ENCODE peak calls at places on chromosome 7, in seven cellular contexts. One of them, this sample, is unnamed.

GRCh38 chr7:27141591-27142561 is 1.6 kb downstream of the HOXA5 start:
- DNase-seq in K562: no peak
- DNase-seq in cardiac muscle cell: no peak
- DNase-seq in HL-60: no peak
- DNase-seq in body of pancreas: no peak
- DNase-seq in AG04450: no peak
- DNase-seq in fibroblast of villous mesenchyme: peak; percentile 43
- DNase-seq in this sample: no peak

GRCh38 chr7:78296689-78297371 is 498.3 kb downstream of the PHTF2 start:
- DNase-seq in K562: no peak
- DNase-seq in cardiac muscle cell: no peak
- DNase-seq in HL-60: no peak
- DNase-seq in body of pancreas: peak; percentile 95
- DNase-seq in AG04450: no peak
- DNase-seq in fibroblast of villous mesenchyme: no peak
- DNase-seq in this sample: peak; percentile 6

GRCh38 chr7:111392976-111393762 is 169.1 kb downstream of the IMMP2L start:
- DNase-seq in K562: no peak
- DNase-seq in cardiac muscle cell: peak; percentile 85
- DNase-seq in HL-60: no peak
- DNase-seq in body of pancreas: no peak
- DNase-seq in AG04450: no peak
- DNase-seq in fibroblast of villous mesenchyme: peak; percentile 23
- DNase-seq in this sample: no peak

GRCh38 chr7:57165285-57165899 is 33.2 kb upstream of the ZNF479 start:
- DNase-seq in K562: no peak
- DNase-seq in cardiac muscle cell: no peak
- DNase-seq in HL-60: no peak
- DNase-seq in body of pancreas: no peak
- DNase-seq in AG04450: no peak
- DNase-seq in fibroblast of villous mesenchyme: no peak
- DNase-seq in this sample: no peak

GRCh38 chr7:41886257-41886905 is 183.5 kb upstream of the INHBA start:
- DNase-seq in K562: no peak
- DNase-seq in cardiac muscle cell: peak; percentile 82
- DNase-seq in HL-60: no peak
- DNase-seq in body of pancreas: peak; percentile 56
- DNase-seq in AG04450: peak; percentile 66
- DNase-seq in fibroblast of villous mesenchyme: peak; percentile 91
- DNase-seq in this sample: peak; percentile 65

GRCh38 chr7:26202019-26202985 is 757 bp downstream of the CBX3 start:
- DNase-seq in K562: peak; percentile 78
- DNase-seq in cardiac muscle cell: no peak
- DNase-seq in HL-60: no peak
- DNase-seq in body of pancreas: peak; percentile 52
- DNase-seq in AG04450: no peak
- DNase-seq in fibroblast of villous mesenchyme: no peak
- DNase-seq in this sample: peak; percentile 39

GRCh38 chr7:104296900-104297299 is 31.5 kb upstream of the LHFPL3 start:
- DNase-seq in K562: no peak
- DNase-seq in cardiac muscle cell: no peak
- DNase-seq in HL-60: no peak
- DNase-seq in body of pancreas: no peak
- DNase-seq in AG04450: no peak
- DNase-seq in fibroblast of villous mesenchyme: no peak
- DNase-seq in this sample: no peak

GRCh38 chr7:13044309-13044708 is 356.9 kb downstream of the ARL4A start:
- DNase-seq in K562: no peak
- DNase-seq in cardiac muscle cell: no peak
- DNase-seq in HL-60: no peak
- DNase-seq in body of pancreas: no peak
- DNase-seq in AG04450: no peak
- DNase-seq in fibroblast of villous mesenchyme: peak; percentile 43
- DNase-seq in this sample: no peak

GRCh38 chr7:28575241-28575643 is 162.9 kb downstream of the CREB5 start:
- DNase-seq in K562: no peak
- DNase-seq in cardiac muscle cell: peak; percentile 11
- DNase-seq in HL-60: no peak
- DNase-seq in body of pancreas: no peak
- DNase-seq in AG04450: no peak
- DNase-seq in fibroblast of villous mesenchyme: peak; percentile 51
- DNase-seq in this sample: peak; percentile 64

GRCh38 chr7:1679326-1679965 is 9.4 kb downstream of the ELFN1 start:
- DNase-seq in K562: no peak
- DNase-seq in cardiac muscle cell: no peak
- DNase-seq in HL-60: no peak
- DNase-seq in body of pancreas: no peak
- DNase-seq in AG04450: no peak
- DNase-seq in fibroblast of villous mesenchyme: no peak
- DNase-seq in this sample: no peak

GRCh38 chr7:89334785-89335184 is 539.2 kb upstream of the TEX47 start:
- DNase-seq in K562: no peak
- DNase-seq in cardiac muscle cell: no peak
- DNase-seq in HL-60: no peak
- DNase-seq in body of pancreas: no peak
- DNase-seq in AG04450: no peak
- DNase-seq in fibroblast of villous mesenchyme: no peak
- DNase-seq in this sample: no peak

GRCh38 chr7:44631458-44632115 is 25.2 kb downstream of the OGDH start:
- DNase-seq in K562: no peak
- DNase-seq in cardiac muscle cell: peak; percentile 74
- DNase-seq in HL-60: no peak
- DNase-seq in body of pancreas: peak; percentile 38
- DNase-seq in AG04450: no peak
- DNase-seq in fibroblast of villous mesenchyme: peak; percentile 93
- DNase-seq in this sample: no peak

GRCh38 chr7:44277851-44278250 is 47.5 kb downstream of the CAMK2B start:
- DNase-seq in K562: no peak
- DNase-seq in cardiac muscle cell: peak; percentile 87
- DNase-seq in HL-60: no peak
- DNase-seq in body of pancreas: no peak
- DNase-seq in AG04450: no peak
- DNase-seq in fibroblast of villous mesenchyme: peak; percentile 75
- DNase-seq in this sample: no peak

GRCh38 chr7:1750541-1751021 is 80.5 kb downstream of the ELFN1 start:
- DNase-seq in K562: no peak
- DNase-seq in cardiac muscle cell: no peak
- DNase-seq in HL-60: no peak
- DNase-seq in body of pancreas: no peak
- DNase-seq in AG04450: no peak
- DNase-seq in fibroblast of villous mesenchyme: no peak
- DNase-seq in this sample: no peak

GRCh38 chr7:119175916-119176627 is 951.6 kb downstream of the ANKRD7 start:
- DNase-seq in K562: peak; percentile 21
- DNase-seq in cardiac muscle cell: peak; percentile 70
- DNase-seq in HL-60: peak; percentile 16
- DNase-seq in body of pancreas: peak; percentile 47
- DNase-seq in AG04450: peak; percentile 1
- DNase-seq in fibroblast of villous mesenchyme: peak; percentile 61
- DNase-seq in this sample: peak; percentile 84

GRCh38 chr7:37234928-37235327 is 213.7 kb downstream of the ELMO1 start:
- DNase-seq in K562: no peak
- DNase-seq in cardiac muscle cell: peak; percentile 33
- DNase-seq in HL-60: no peak
- DNase-seq in body of pancreas: no peak
- DNase-seq in AG04450: no peak
- DNase-seq in fibroblast of villous mesenchyme: no peak
- DNase-seq in this sample: peak; percentile 36

GRCh38 chr7:36456548-36456947 is 66.9 kb downstream of the ANLN start:
- DNase-seq in K562: no peak
- DNase-seq in cardiac muscle cell: peak; percentile 7
- DNase-seq in HL-60: no peak
- DNase-seq in body of pancreas: no peak
- DNase-seq in AG04450: no peak
- DNase-seq in fibroblast of villous mesenchyme: peak; percentile 67
- DNase-seq in this sample: no peak

DNA sequence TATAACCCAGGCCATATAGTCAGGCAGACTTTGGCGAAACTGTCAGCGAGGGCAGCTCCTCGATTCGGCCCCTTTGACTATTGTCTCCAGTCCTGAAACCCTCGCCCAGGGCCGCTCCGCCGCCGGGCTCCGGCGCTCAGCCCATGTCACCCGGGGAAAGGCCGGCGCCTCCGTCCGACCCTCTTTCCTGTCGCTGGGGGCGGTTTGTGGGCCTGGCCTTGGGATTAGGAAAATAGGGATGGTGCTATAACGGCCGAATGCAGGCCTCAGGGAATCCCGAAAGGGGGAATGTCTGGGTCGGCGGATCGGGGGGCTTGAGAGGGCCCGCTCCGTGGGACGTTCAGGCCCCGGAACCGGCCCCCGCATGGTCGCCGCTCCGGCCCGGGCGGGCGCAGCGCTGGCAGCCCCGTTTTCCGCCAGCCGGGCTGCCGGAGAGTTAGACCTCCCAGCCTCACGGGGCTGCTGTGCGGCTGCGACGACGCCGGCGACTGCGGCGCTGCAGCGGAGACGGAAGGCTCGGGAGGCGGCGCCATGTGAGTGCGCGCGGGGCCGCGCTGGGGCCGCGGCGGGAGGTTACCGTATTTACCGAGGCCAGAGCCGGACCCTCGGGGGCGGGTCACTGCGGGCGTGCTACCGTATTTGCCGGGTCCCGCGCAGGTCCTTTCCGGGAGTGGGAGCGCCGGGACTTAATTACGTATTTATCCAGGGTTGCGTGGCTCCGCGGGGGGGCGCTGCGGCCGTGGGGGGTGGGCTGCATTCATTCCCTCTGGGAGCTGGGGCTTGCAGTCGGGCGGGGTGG is 25.9 kb downstream of the ZNF775 start:
- DNase-seq in K562: peak; percentile 97
- DNase-seq in cardiac muscle cell: peak; percentile 95
- DNase-seq in HL-60: peak; percentile 57
- DNase-seq in body of pancreas: peak; percentile 93
- DNase-seq in AG04450: peak; percentile 61
- DNase-seq in fibroblast of villous mesenchyme: peak; percentile 92
- DNase-seq in this sample: peak; percentile 82
- TF ChIP-seq CTCF in K562: peak; percentile 51
- TF ChIP-seq CTCF in cardiac muscle cell: peak; percentile 23
- TF ChIP-seq CTCF in HL-60: no peak
- TF ChIP-seq CTCF in body of pancreas: no peak
- TF ChIP-seq CTCF in AG04450: no peak
- TF ChIP-seq CTCF in fibroblast of villous mesenchyme: no peak
- TF ChIP-seq CTCF in this sample: peak; percentile 21

DNA sequence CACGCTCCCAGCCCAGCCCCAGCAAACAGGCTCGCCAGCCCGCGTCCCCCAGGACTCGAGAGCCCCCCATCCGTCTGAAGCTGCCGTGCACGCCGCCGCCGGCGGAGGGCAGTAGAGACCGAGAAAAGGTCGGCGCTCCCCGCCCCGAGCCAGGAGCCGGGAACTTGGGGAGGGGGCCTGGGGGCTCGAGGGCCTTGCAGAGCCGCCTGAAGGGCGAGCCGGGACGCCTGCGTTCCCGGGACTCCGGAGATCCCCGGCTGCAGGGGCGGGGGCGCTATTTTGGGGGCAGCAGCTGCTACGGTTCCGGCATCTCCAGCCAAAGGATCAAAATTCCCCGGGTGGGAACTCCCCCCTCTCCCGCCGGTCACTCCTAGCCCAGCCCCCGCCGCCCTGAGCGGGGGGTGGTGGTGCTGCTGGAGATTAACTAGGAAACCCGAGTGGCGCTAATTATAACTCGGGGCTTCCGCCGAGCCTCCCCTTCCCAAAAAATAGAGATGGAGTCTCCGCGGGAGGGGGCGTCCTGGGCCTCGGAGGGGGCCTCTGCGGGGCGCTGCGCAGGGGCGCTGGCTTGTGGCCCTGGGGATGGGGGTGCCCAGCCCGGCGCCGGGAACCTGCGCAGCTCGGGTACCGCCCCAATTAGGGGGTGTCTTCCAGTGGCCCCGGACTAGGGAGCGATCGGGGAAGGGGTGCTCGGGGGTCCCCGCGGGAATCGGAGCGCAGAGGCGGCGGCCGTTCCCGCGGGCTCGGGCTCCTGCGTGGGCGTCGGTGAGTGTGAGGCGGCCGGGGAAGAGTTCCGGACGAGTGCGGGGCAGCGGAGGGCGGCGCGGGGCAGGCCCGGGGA is 608 bp downstream of the ACHE start:
- DNase-seq in K562: peak; percentile 68
- DNase-seq in cardiac muscle cell: no peak
- DNase-seq in HL-60: no peak
- DNase-seq in body of pancreas: peak; percentile 37
- DNase-seq in AG04450: no peak
- DNase-seq in fibroblast of villous mesenchyme: no peak
- DNase-seq in this sample: no peak
- H3K4me3 ChIP-seq in K562: peak overlapping the region; percentile 52
- H3K4me3 ChIP-seq in cardiac muscle cell: peak overlapping the region; percentile 62
- H3K4me3 ChIP-seq in HL-60: no peak overlapping the region
- H3K4me3 ChIP-seq in body of pancreas: peak overlapping the region; percentile 6
- H3K4me3 ChIP-seq in AG04450: peak overlapping the region; percentile 44
- H3K4me3 ChIP-seq in fibroblast of villous mesenchyme: peak overlapping the region; percentile 50
- H3K4me3 ChIP-seq in this sample: peak overlapping the region; percentile 28

DNA sequence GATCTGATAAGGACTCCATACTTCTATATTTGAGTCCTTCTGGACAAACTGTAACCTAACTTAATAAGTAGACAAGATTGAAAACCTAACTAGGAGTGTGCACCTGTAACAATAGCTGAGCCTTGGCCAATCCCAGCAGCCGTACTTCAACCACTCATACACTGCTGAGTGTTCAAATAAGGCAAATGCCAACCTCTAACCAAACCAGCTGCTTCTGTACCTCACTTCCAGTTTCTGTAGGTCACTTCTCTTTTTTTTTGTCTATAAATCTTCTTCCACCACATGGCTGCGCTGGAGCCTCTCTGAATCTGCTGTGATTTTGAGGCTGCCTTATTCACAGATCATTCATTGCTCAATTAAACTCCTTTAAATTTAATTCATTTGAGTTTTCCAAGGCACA is 753.2 kb downstream of the DNAJB9 start:
- DNase-seq in K562: no peak
- DNase-seq in cardiac muscle cell: no peak
- DNase-seq in HL-60: no peak
- DNase-seq in body of pancreas: no peak
- DNase-seq in AG04450: no peak
- DNase-seq in fibroblast of villous mesenchyme: no peak
- DNase-seq in this sample: no peak
- TF ChIP-seq CTCF in K562: no peak
- TF ChIP-seq CTCF in cardiac muscle cell: no peak
- TF ChIP-seq CTCF in HL-60: no peak
- TF ChIP-seq CTCF in body of pancreas: no peak
- TF ChIP-seq CTCF in AG04450: no peak
- TF ChIP-seq CTCF in fibroblast of villous mesenchyme: no peak
- TF ChIP-seq CTCF in this sample: no peak

DNA sequence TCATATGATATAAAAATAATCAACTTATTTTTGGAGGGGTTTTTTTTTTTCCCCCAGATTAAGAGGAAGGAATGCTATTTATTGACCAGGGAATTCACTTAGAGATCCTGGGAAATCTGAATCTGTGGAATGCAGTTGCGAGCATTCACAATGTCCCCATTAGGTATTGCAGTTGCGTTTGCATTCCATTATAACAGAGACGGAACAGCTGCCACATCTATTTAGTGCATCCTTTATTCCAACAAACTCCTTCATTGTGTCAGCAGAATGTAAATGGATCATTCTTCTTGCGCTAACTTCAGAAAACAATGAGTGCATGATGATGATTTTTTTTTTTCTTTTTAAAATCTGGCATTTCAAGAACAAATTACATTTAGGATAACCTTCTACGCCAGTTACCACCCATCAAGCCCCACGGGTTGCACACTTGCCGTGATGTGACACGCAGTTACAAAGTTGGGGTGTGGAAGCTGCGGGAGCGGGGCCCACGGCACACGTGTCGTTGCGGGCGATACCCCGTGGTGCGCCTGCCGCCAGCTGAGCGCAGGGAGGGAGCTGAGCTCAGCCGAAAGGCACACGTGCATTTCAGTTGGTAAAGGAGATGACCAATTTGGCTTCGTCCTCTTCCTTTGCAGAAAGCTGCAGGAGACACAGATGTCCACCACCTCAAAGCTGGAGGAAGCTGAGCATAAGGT is 175.5 kb upstream of the SH2B2 start:
- DNase-seq in K562: no peak
- DNase-seq in cardiac muscle cell: no peak
- DNase-seq in HL-60: no peak
- DNase-seq in body of pancreas: no peak
- DNase-seq in AG04450: no peak
- DNase-seq in fibroblast of villous mesenchyme: no peak
- DNase-seq in this sample: no peak
- H3K4me3 ChIP-seq in K562: no peak overlapping the region
- H3K4me3 ChIP-seq in cardiac muscle cell: no peak overlapping the region
- H3K4me3 ChIP-seq in HL-60: no peak overlapping the region
- H3K4me3 ChIP-seq in body of pancreas: no peak overlapping the region
- H3K4me3 ChIP-seq in AG04450: no peak overlapping the region
- H3K4me3 ChIP-seq in fibroblast of villous mesenchyme: no peak overlapping the region
- H3K4me3 ChIP-seq in this sample: no peak overlapping the region

This sample was measured in epithelial cell of esophagus.